ENCODE peak calls at places on chromosomes 16 and 17, in six cellular contexts. N is K562, O is H1, Y is HepG2, F is HCT116, E is endothelial cell of umbilical vein. C is an unnamed sample.

GRCh38 chr16:11672206-11673090 is 4.2 kb downstream of the SNN start:
- DNase-seq in N (no peak), O (no peak), Y (no peak), F (no peak), E (no peak), C (no peak)

GRCh38 chr16:72309001-72309400 is 137.0 kb upstream of the PMFBP1 start:
- DNase-seq in N (no peak), O (no peak), Y (peak; percentile 96), F (no peak), E (no peak), C (no peak)

GRCh38 chr17:49565948-49566491 is 9.7 kb upstream of the NXPH3 start:
- DNase-seq in N (no peak), O (no peak), Y (no peak), F (no peak), E (no peak), C (no peak)

GRCh38 chr16:1288813-1289479 is 20.5 kb upstream of the UBE2I start:
- DNase-seq in N (no peak), O (no peak), Y (peak; percentile 37), F (no peak), E (no peak), C (no peak)

GRCh38 chr17:8695916-8696415 is 48.7 kb downstream of the CCDC42 start:
- DNase-seq in N (no peak), O (no peak), Y (no peak), F (no peak), E (no peak), C (no peak)

GRCh38 chr17:80986816-80987480 is 4.7 kb upstream of the CHMP6 start:
- DNase-seq in N (no peak), O (no peak), Y (no peak), F (no peak), E (no peak), C (no peak)

GRCh38 chr16:5448798-5449197 is 351.2 kb upstream of the EEF2KMT start:
- DNase-seq in N (no peak), O (no peak), Y (no peak), F (no peak), E (no peak), C (no peak)

GRCh38 chr16:50234771-50235556 is 31.4 kb upstream of the ADCY7 start:
- DNase-seq in N (no peak), O (no peak), Y (no peak), F (no peak), E (no peak), C (no peak)

GRCh38 chr17:44350733-44351226 is 5.7 kb downstream of the GRN start:
- DNase-seq in N (peak; percentile 85), O (no peak), Y (peak; percentile 57), F (no peak), E (peak; percentile 64), C (no peak)

GRCh38 chr16:80274576-80275191 is 266.1 kb upstream of the DYNLRB2 start:
- DNase-seq in N (no peak), O (no peak), Y (no peak), F (no peak), E (no peak), C (no peak)

GRCh38 chr17:47733047-47733413 is at the start of gene TBX21:
- DNase-seq in N (peak; percentile 84), O (no peak), Y (peak; percentile 73), F (peak; percentile 44), E (peak; percentile 25), C (no peak)

GRCh38 chr17:33115957-33116680 is 124.5 kb downstream of the SPACA3 start:
- DNase-seq in N (no peak), O (no peak), Y (no peak), F (no peak), E (no peak), C (no peak)
- H3K36me3 ChIP-seq in N (no peaks in the 10 kb centered on the region), O (no peaks in the 10 kb centered on the region), Y (no peaks in the 10 kb centered on the region), F (no peaks in the 10 kb centered on the region), E (no peaks in the 10 kb centered on the region), C (no peaks in the 10 kb centered on the region)

GRCh38 chr17:82005701-82006348 is 16.9 kb downstream of the CENPX start:
- DNase-seq in N (no peak), O (no peak), Y (no peak), F (no peak), E (no peak), C (no peak)

GRCh38 chr17:82001657-82002056 is 21.0 kb downstream of the CENPX start:
- DNase-seq in N (no peak), O (no peak), Y (no peak), F (no peak), E (no peak), C (no peak)

GRCh38 chr17:82004485-82005455 is 17.9 kb downstream of the CENPX start:
- DNase-seq in N (no peak), O (no peak), Y (no peak), F (no peak), E (no peak), C (no peak)

GRCh38 chr17:82000803-82001649 is 21.7 kb downstream of the CENPX start:
- DNase-seq in N (no peak), O (no peak), Y (no peak), F (no peak), E (no peak), C (no peak)

DNA sequence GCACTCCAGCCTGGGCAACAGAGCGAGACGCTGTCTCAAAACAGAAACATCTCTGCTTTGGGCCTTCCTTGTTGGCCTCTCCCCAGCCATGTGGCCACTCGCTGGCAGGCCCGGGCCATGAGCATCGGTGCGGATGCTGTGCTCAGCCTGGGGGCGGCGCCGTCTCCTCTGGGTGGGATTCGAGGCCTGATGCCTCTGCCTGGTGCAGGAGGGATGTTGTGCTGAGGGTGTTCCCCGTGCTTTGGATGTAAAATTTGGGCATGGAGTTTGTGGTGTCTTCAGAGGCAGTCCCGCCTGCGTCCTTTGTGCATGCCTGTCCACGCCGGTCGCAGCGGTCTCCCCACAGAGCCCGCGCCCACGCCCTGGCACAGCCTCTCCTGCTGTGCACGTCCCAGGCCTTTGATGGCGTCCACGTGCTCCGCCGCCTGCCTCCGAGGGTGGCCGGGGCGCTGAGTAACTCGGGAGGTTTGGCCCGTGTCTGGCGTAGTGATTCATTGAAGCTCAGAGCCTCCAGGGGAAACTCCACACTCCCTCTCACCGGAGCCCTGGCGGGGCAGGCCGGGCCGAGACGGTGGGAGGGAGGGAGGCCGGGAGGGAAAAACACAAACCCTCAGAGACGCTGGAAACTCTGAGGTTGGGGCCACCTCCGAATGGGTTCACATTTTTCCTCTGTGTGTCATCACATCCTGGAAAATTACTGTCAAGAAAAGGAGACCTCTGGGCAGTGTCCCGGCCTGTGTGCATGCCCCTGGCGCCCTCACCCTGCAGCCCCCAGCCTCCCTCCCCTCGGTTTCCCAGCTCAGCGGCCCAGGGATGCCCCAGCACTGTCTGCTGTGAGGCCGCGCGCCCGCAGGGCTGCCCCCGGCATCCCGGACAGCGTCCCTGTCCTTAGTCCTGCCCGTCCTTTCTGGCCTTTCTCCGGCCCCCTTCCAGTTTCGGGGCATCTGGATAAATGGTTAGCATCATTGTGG is 19.0 kb downstream of the CENPX start:
- DNase-seq in N (no peak), O (no peak), Y (peak; percentile 92), F (peak; percentile 84), E (peak; percentile 93), C (no peak)
- TF ChIP-seq POLR2AphosphoS5 in N (no peak), O (no peak), Y (peak; percentile 29), F (peak; percentile 44), E (peak; percentile 46), C (no peak)

DNA sequence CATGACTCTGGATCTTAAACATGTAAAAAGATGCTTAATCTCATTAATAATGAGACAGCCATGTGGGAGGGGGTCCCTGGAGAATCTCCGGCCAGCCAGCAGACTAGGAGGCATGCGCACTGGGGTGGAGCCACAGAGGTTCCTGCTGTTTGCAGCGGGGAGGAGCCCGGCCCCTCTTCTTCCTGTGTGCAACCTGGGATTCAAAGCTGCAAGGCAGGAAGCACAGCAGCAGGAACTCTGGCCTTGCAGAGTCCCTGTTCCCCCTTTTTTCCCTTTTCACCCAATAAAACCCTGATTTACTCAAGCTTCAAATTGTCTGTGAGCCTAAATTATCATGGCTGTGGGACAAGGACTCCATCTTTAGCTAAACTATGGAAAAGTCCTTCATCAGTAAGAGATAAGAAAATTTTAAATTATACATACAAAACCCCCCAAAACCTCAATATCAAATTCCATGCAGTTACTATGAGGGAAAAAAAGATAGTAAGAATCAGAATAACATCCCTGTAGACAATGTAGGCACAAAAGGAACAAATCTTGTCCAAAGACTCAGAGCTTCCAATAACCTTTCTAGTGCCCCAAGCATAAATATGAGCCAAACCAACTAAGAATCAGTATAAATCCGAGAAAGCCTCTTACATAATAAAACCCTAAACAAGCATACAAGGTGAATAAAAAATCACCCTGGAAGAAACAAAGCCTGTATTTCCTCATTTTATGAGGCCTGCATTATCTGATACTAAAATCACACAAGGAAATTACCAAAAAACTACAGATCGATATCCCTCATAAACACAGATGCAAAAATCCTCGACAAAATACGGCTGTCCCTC is 12.1 kb downstream of the CFDP1 start:
- DNase-seq in N (peak; percentile 49), O (peak; percentile 53), Y (peak; percentile 73), F (no peak), E (no peak), C (no peak)
- H3K9ac ChIP-seq in N (peak overlapping the region; percentile 31), O (no peak overlapping the region), Y (peak overlapping the region; percentile 18), F (no peak overlapping the region), E (no peak overlapping the region), C (peak overlapping the region; percentile 45)

DNA sequence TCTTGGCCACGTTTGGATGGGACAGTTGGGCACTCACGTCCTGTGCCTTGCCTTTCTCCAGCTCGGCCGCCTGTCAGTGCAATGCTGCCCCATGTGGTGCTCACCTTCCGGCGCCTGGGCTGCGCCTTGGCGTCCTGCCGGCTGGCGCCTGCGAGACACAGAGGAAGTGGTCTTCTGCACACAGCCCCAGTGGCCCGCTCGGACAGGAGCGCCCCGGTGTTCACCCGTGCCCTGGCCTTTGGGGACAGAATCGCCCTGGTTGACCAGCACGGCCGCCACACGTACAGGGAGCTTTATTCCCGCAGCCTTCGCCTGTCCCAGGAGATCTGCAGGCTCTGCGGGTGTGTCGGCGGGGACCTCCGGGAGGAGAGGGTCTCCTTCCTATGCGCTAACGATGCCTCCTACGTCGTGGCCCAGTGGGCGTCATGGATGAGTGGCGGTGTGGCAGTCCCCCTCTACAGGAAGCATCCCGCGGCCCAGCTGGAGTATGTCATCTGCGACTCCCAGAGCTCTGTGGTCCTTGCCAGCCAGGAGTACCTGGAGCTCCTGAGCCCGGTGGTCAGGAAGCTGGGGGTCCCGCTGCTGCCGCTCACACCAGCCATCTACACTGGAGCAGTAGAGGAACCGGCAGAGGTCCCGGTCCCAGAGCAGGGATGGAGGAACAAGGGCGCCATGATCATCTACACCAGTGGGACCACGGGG is 7.1 kb downstream of the ACSF3 start:
- DNase-seq in N (no peak), O (no peak), Y (no peak), F (no peak), E (no peak), C (no peak)
- H3K36me3 ChIP-seq in N (peaks cover 79% of the 10 kb centered on the region), O (peaks cover 13% of the 10 kb centered on the region), Y (peaks cover 39% of the 10 kb centered on the region), F (peaks cover 30% of the 10 kb centered on the region), E (peaks cover 29% of the 10 kb centered on the region), C (no peaks in the 10 kb centered on the region)

GRCh38 chr17:27631409-27631755 is 394 bp downstream of the LGALS9 start:
- DNase-seq in N (no peak), O (no peak), Y (no peak), F (no peak), E (no peak), C (no peak)
- TF ChIP-seq POLR2AphosphoS5 in N (no peak), O (no peak), Y (no peak), F (no peak), E (no peak), C (no peak)

DNA sequence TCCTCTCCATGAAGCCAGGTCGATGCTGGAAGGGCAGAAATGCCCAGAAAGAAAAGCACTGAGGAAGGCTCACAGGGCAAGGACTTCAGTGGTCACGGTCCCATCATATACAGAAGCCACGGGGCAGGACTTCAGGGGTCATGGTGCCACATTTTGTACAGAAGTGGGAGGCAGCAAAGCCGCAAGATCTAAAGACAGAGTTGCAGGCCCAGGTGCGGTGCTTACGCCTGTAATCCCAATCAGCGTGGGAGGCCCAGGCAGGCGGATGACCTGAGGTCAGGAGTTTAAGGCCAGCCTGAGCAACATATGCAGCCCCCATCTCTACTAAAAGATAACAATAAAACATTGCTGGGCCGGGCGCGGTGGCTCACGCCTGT is 96.0 kb downstream of the NXN start:
- DNase-seq in N (no peak), O (no peak), Y (peak; percentile 51), F (no peak), E (no peak), C (no peak)
- H3K9ac ChIP-seq in N (no peak overlapping the region), O (no peak overlapping the region), Y (no peak overlapping the region), F (peak overlapping the region; percentile 13), E (no peak overlapping the region), C (no peak overlapping the region)

C was measured in SK-N-MC.